ENCODE peak calls at places on chromosomes 7 and 10, in six cellular contexts. One of them, this sample, is unnamed.
A peak's percentile ranks its signal among the peaks of the same experiment; 100 is the strongest.

GRCh38 chr10:77925795-77926565 is 575 bp downstream of the DLG5 start:
- DNase-seq in memory B cell: peak; percentile 7
- DNase-seq in RWPE1: peak; percentile 48
- DNase-seq in GM04503: no peak
- DNase-seq in iris pigment epithelial cell: peak; percentile 54
- DNase-seq in T-helper 9 cell: no peak
- DNase-seq in this sample: peak; percentile 36

GRCh38 chr7:155291045-155291530 is 6.6 kb upstream of the INSIG1 start:
- DNase-seq in memory B cell: no peak
- DNase-seq in iris pigment epithelial cell: peak; percentile 57
- DNase-seq in T-helper 9 cell: no peak
- DNase-seq in RWPE1: peak; percentile 44
- DNase-seq in GM04503: no peak
- DNase-seq in this sample: peak; percentile 23

GRCh38 chr7:134154581-134155130 is 27.5 kb downstream of the LRGUK start:
- DNase-seq in GM04503: no peak
- DNase-seq in memory B cell: no peak
- DNase-seq in iris pigment epithelial cell: peak; percentile 11
- DNase-seq in RWPE1: no peak
- DNase-seq in T-helper 9 cell: no peak
- DNase-seq in this sample: no peak

GRCh38 chr7:50142421-50143113 is 49.5 kb upstream of the ZPBP start:
- DNase-seq in RWPE1: no peak
- DNase-seq in memory B cell: peak; percentile 47
- DNase-seq in T-helper 9 cell: no peak
- DNase-seq in iris pigment epithelial cell: peak; percentile 36
- DNase-seq in GM04503: peak; percentile 1
- DNase-seq in this sample: no peak

GRCh38 chr7:133315332-133316040 is 62.6 kb downstream of the EXOC4 start:
- DNase-seq in iris pigment epithelial cell: peak; percentile 67
- DNase-seq in T-helper 9 cell: no peak
- DNase-seq in memory B cell: no peak
- DNase-seq in GM04503: peak; percentile 37
- DNase-seq in RWPE1: no peak
- DNase-seq in this sample: no peak

GRCh38 chr7:41058986-41059741 is 643.7 kb downstream of the INHBA start:
- DNase-seq in RWPE1: peak; percentile 41
- DNase-seq in iris pigment epithelial cell: peak; percentile 41
- DNase-seq in T-helper 9 cell: no peak
- DNase-seq in memory B cell: no peak
- DNase-seq in GM04503: no peak
- DNase-seq in this sample: no peak

GRCh38 chr10:125146791-125147604 is 13.4 kb downstream of the CTBP2 start:
- DNase-seq in RWPE1: peak; percentile 56
- DNase-seq in memory B cell: no peak
- DNase-seq in GM04503: no peak
- DNase-seq in iris pigment epithelial cell: peak; percentile 58
- DNase-seq in T-helper 9 cell: no peak
- DNase-seq in this sample: no peak

GRCh38 chr10:90856964-90857634 is 740 bp downstream of the HTR7 start:
- DNase-seq in iris pigment epithelial cell: no peak
- DNase-seq in T-helper 9 cell: peak; percentile 6
- DNase-seq in memory B cell: no peak
- DNase-seq in GM04503: no peak
- DNase-seq in RWPE1: no peak
- DNase-seq in this sample: peak; percentile 16

GRCh38 chr10:86962981-86963310 is 4.5 kb downstream of the SNCG start:
- DNase-seq in RWPE1: no peak
- DNase-seq in GM04503: no peak
- DNase-seq in memory B cell: no peak
- DNase-seq in T-helper 9 cell: no peak
- DNase-seq in iris pigment epithelial cell: no peak
- DNase-seq in this sample: no peak

GRCh38 chr7:68699090-68699711 is 899.1 kb upstream of the AUTS2 start:
- DNase-seq in memory B cell: no peak
- DNase-seq in RWPE1: no peak
- DNase-seq in GM04503: peak; percentile 68
- DNase-seq in iris pigment epithelial cell: peak; percentile 44
- DNase-seq in T-helper 9 cell: no peak
- DNase-seq in this sample: no peak

GRCh38 chr10:16187161-16187560 is 249.6 kb upstream of the PTER start:
- DNase-seq in T-helper 9 cell: no peak
- DNase-seq in GM04503: no peak
- DNase-seq in iris pigment epithelial cell: no peak
- DNase-seq in RWPE1: no peak
- DNase-seq in memory B cell: no peak
- DNase-seq in this sample: no peak

GRCh38 chr7:139650429-139651100 is 127.1 kb downstream of the CLEC2L start:
- DNase-seq in RWPE1: no peak
- DNase-seq in iris pigment epithelial cell: no peak
- DNase-seq in GM04503: no peak
- DNase-seq in T-helper 9 cell: no peak
- DNase-seq in memory B cell: no peak
- DNase-seq in this sample: no peak

GRCh38 chr7:26376208-26376917 is 84.7 kb downstream of the SNX10 start:
- DNase-seq in GM04503: no peak
- DNase-seq in iris pigment epithelial cell: no peak
- DNase-seq in memory B cell: peak; percentile 27
- DNase-seq in RWPE1: no peak
- DNase-seq in T-helper 9 cell: peak; percentile 15
- DNase-seq in this sample: peak; percentile 47

GRCh38 chr10:111222961-111223360 is 146.1 kb downstream of the ADRA2A start:
- DNase-seq in GM04503: no peak
- DNase-seq in iris pigment epithelial cell: no peak
- DNase-seq in memory B cell: no peak
- DNase-seq in T-helper 9 cell: no peak
- DNase-seq in RWPE1: no peak
- DNase-seq in this sample: no peak

GRCh38 chr10:11165591-11166543 is 148.2 kb downstream of the CELF2 start:
- DNase-seq in RWPE1: peak; percentile 41
- DNase-seq in iris pigment epithelial cell: no peak
- DNase-seq in memory B cell: peak; percentile 61
- DNase-seq in GM04503: no peak
- DNase-seq in T-helper 9 cell: peak; percentile 61
- DNase-seq in this sample: peak; percentile 75

GRCh38 chr10:33680036-33680435 is 345.6 kb upstream of the NRP1 start:
- DNase-seq in iris pigment epithelial cell: no peak
- DNase-seq in GM04503: no peak
- DNase-seq in T-helper 9 cell: no peak
- DNase-seq in memory B cell: no peak
- DNase-seq in RWPE1: no peak
- DNase-seq in this sample: no peak

GRCh38 chr7:5694221-5694754 is 87.2 kb downstream of the RNF216 start:
- DNase-seq in T-helper 9 cell: no peak
- DNase-seq in memory B cell: no peak
- DNase-seq in iris pigment epithelial cell: peak; percentile 94
- DNase-seq in GM04503: peak; percentile 96
- DNase-seq in RWPE1: no peak
- DNase-seq in this sample: no peak

GRCh38 chr7:33845991-33846509 is 59.3 kb upstream of the BMPER start:
- DNase-seq in RWPE1: no peak
- DNase-seq in memory B cell: no peak
- DNase-seq in GM04503: no peak
- DNase-seq in T-helper 9 cell: no peak
- DNase-seq in iris pigment epithelial cell: peak; percentile 10
- DNase-seq in this sample: no peak

GRCh38 chr10:52778511-52779392 is 6.2 kb upstream of the MBL2 start:
- DNase-seq in T-helper 9 cell: no peak
- DNase-seq in memory B cell: no peak
- DNase-seq in GM04503: no peak
- DNase-seq in iris pigment epithelial cell: peak; percentile 42
- DNase-seq in RWPE1: no peak
- DNase-seq in this sample: no peak

GRCh38 chr7:134535272-134535918 is 8.0 kb downstream of the AKR1B10 start:
- DNase-seq in T-helper 9 cell: no peak
- DNase-seq in RWPE1: no peak
- DNase-seq in memory B cell: no peak
- DNase-seq in iris pigment epithelial cell: no peak
- DNase-seq in GM04503: no peak
- DNase-seq in this sample: no peak

GRCh38 chr10:91385686-91386085 is 24.5 kb upstream of the HECTD2 start:
- DNase-seq in T-helper 9 cell: no peak
- DNase-seq in GM04503: no peak
- DNase-seq in iris pigment epithelial cell: no peak
- DNase-seq in memory B cell: no peak
- DNase-seq in RWPE1: no peak
- DNase-seq in this sample: no peak

GRCh38 chr10:31051703-31052102 is 20.0 kb upstream of the ZNF438 start:
- DNase-seq in RWPE1: no peak
- DNase-seq in memory B cell: no peak
- DNase-seq in T-helper 9 cell: no peak
- DNase-seq in GM04503: no peak
- DNase-seq in iris pigment epithelial cell: peak; percentile 79
- DNase-seq in this sample: no peak

GRCh38 chr10:71209324-71210030 is 2.9 kb upstream of the UNC5B start:
- DNase-seq in T-helper 9 cell: no peak
- DNase-seq in iris pigment epithelial cell: no peak
- DNase-seq in GM04503: no peak
- DNase-seq in memory B cell: no peak
- DNase-seq in RWPE1: no peak
- DNase-seq in this sample: no peak